ENCODE peak calls at places on chromosomes 3 and 15, in four cellular contexts. U, M, P and X are unnamed samples.

GRCh38 chr3:134892317-134892716 is 97.3 kb downstream of the EPHB1 start:
- DNase-seq in U (no peak), M (no peak), P (no peak), X (no peak)

GRCh38 chr15:25091421-25092158 is 136.8 kb downstream of the SNRPN start:
- DNase-seq in U (no peak), M (no peak), P (no peak), X (no peak)

GRCh38 chr3:55000546-55000945 is 72.7 kb upstream of the LRTM1 start:
- DNase-seq in U (no peak), M (no peak), P (peak; percentile 47), X (peak; percentile 74)

GRCh38 chr15:40747685-40748631 is 7.1 kb downstream of the RMDN3 start:
- DNase-seq in U (peak; percentile 73), M (peak; percentile 62), P (no peak), X (peak; percentile 44)

GRCh38 chr3:194328080-194328571 is 23.0 kb downstream of the CPN2 start:
- DNase-seq in U (peak; percentile 24), M (peak; percentile 71), P (no peak), X (peak; percentile 68)

GRCh38 chr3:119297169-119297568 is 3.0 kb downstream of the ARHGAP31 start:
- DNase-seq in U (no peak), M (no peak), P (no peak), X (no peak)

GRCh38 chr3:128228366-128228910 is 75.2 kb downstream of the EEFSEC start:
- DNase-seq in U (no peak), M (no peak), P (no peak), X (no peak)

GRCh38 chr3:32963871-32964270 is 12.4 kb downstream of the CCR4 start:
- DNase-seq in U (no peak), M (no peak), P (no peak), X (no peak)

GRCh38 chr15:42665827-42666226 is 71.1 kb downstream of the CDAN1 start:
- DNase-seq in U (no peak), M (no peak), P (no peak), X (no peak)

GRCh38 chr3:57170946-57171345 is 5.8 kb upstream of the IL17RD start:
- DNase-seq in U (no peak), M (no peak), P (no peak), X (no peak)

GRCh38 chr3:109532257-109533216 is 195.2 kb upstream of the DPPA4 start:
- DNase-seq in U (peak; percentile 83), M (no peak), P (no peak), X (peak; percentile 87)

GRCh38 chr3:182738583-182739514 is 54.5 kb upstream of the ATP11B start:
- DNase-seq in U (no peak), M (no peak), P (no peak), X (peak; percentile 14)

GRCh38 chr3:190883973-190884832 is 21.7 kb upstream of the GMNC start:
- DNase-seq in U (peak; percentile 60), M (no peak), P (no peak), X (peak; percentile 80)

GRCh38 chr3:46371802-46372340 is 1.1 kb downstream of the CCR5 start:
- DNase-seq in U (no peak), M (no peak), P (no peak), X (no peak)

GRCh38 chr3:73068419-73068818 is 7.0 kb downstream of the EBLN2 start:
- DNase-seq in U (no peak), M (no peak), P (no peak), X (no peak)

GRCh38 chr15:42065478-42065877 is 28.9 kb downstream of the PLA2G4D start:
- DNase-seq in U (no peak), M (no peak), P (no peak), X (no peak)

GRCh38 chr3:163056874-163057497 is 1560.4 kb downstream of the OTOL1 start:
- DNase-seq in U (peak; percentile 40), M (no peak), P (no peak), X (peak; percentile 70)

GRCh38 chr15:82047493-82048446 is 2.0 kb upstream of the MEX3B start:
- DNase-seq in U (no peak), M (no peak), P (no peak), X (no peak)

GRCh38 chr15:69134841-69135240 is 25.6 kb upstream of the GLCE start:
- DNase-seq in U (no peak), M (no peak), P (no peak), X (no peak)

GRCh38 chr15:69133862-69134519 is 26.4 kb upstream of the GLCE start:
- DNase-seq in U (no peak), M (no peak), P (no peak), X (no peak)

GRCh38 chr15:69131362-69132215 is 28.8 kb upstream of the GLCE start:
- DNase-seq in U (peak; percentile 53), M (no peak), P (no peak), X (no peak)

GRCh38 chr15:69132430-69132829 is 28.0 kb upstream of the GLCE start:
- DNase-seq in U (no peak), M (no peak), P (no peak), X (no peak)

GRCh38 chr15:69132935-69133861 is 27.2 kb upstream of the GLCE start:
- DNase-seq in U (no peak), M (no peak), P (no peak), X (peak; percentile 84)
- TF ChIP-seq CTCF in U (no peak), M (no peak), P (no peak), X (no peak)

DNA sequence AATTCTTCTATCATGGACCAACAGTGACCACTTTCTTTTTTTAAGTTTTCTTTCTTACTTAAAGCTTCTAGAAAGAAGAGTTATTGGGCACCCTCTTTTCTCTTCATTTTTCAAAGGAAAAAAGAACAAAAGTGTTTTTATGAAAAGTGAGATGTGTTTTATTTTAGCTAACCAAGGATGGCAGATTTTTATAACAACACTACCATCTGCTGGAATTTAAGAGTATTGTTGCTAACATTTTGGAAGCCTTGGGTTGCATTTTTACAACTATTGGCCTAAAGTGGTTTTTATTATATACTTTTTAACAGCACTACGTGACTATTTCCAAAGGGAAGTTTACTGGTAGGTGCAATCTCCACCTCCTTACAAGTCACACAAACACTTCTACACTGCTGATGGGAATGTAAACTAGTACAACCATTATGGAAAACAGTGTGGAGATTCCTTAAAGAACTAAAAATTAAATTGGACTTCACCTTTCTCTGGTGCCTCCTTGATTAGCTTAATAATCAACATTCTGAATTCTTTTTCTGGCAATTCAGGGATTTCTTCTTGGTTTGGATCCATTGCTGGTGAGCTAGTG is 237.7 kb upstream of the AGTR1 start:
- DNase-seq in U (no peak), M (no peak), P (no peak), X (no peak)
- TF ChIP-seq CTCF in U (no peak), M (peak; percentile 37), P (peak; percentile 21), X (peak; percentile 25)

DNA sequence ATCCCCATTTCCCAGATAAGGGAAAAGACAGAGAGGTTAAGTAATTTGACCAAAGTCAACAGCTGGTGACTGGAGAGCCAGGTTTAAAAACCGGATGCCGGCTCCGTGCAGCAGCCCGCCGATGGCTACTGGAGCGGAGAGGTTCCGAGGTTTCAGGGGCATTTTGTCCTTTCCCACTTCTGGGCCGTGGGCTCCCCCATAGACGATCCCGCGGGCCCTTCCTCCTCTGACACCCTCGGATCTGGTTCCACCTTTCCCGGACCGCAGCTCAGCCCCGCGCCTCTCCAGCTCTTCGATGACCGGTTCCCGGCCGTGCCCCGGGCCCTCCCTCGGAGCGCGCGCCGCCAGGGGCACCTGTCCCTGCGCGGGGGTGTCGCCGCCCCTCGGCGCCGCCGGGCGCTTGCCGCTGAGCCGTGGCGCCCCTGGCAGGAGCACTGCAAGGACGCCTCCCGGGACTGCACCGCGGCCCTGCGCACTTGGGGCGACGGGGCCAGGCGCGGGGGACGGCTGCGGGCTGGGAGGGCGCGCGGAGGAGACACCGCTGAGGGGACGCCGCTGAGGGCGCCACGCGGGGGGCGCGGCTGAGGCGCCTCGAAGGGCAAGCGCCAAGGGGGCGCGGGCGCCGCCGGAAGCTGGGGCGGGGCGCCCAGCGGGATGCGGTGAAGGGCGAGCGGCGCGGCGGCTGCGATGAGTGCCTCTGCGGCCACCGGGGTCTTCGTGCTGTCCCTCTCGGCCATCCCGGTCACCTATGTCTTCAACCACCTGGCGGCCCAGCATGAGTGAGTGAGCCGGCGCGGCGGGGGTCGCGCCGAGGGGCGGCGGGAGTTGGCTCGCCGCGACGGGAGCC is at the start of gene TM6SF1:
- DNase-seq in U (peak; percentile 2), M (peak; percentile 83), P (no peak), X (no peak)
- TF ChIP-seq CTCF in U (no peak), M (no peak), P (no peak), X (no peak)

DNA sequence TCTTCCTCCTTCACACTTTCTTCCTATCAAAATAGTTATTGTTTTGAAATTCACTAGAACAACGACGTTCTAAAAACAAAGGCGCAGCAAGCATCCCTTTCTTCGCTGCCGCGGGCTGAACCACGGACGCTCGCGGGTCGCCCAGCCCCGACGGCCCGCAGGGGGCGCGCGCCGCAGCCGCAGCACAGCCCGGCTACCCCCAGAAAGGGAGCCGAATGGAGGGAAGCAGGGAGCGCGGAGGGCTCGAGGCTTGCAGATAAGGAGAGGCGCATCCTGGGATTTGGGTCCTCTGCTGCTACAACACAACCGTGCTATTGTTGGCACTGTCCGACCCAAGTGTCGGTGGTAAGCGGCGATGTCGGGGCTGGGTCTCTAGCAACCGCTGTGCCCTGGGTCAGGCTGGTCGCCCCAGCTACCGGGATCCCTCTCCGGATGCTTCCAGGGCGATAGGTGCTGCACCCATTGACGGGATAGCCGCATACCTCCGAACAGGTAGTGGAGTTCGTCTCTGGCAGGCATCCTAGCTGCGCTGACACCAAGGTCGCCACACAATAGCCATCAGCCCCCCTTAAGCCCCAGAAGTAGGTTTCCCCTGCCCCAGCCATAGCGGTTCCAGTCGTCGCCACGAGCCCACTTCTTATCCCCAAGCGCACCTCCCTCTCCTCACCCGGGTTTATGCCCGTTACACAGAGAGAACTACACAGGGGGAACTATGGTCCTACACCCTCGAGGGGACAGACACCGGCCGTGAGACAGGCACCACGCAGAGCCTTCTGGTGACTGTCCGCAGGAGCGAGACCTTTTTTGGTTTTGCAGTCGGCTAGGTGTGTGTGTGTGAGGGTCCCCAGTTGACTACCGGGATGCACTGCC is 6.0 kb downstream of the ONECUT1 start:
- DNase-seq in U (no peak), M (no peak), P (no peak), X (no peak)
- TF ChIP-seq CTCF in U (no peak), M (peak; percentile 45), P (peak; percentile 2), X (no peak)

DNA sequence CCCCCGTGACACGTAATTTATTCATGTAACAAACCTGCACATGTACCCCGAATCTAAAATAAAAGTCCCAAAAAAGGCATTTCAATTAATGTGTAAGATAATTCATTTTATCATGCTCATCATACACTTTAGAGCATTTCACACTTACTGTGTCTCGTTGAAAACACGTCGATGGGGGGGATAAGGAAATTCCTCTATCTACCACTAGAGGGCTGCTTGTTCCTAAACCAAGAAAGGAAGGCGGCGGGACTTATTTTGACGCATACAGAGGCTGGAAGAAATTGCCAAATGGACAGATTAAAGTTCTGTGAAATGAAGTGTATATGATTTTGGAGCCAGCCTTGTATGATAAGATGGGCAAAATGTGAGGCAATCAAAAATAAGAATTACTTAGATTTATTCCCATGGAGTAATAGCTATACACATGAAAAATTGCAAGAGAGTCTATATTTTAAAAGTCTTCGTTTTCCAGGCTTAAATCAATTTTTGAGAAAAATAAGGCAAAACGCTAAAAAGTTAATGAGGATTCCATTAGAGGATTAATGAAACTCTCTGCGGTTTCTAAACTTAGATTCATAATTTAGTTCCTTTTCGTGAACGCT is 346.8 kb downstream of the CNTN3 start:
- DNase-seq in U (peak; percentile 38), M (no peak), P (no peak), X (peak; percentile 51)
- TF ChIP-seq CTCF in U (peak; percentile 42), M (peak; percentile 60), P (peak; percentile 87), X (peak; percentile 57)

GRCh38 chr15:67520976-67521769 is at the start of gene C15orf61:
- DNase-seq in U (peak; percentile 84), M (peak; percentile 92), P (no peak), X (peak; percentile 90)
- TF ChIP-seq CTCF in U (no peak), M (no peak), P (no peak), X (no peak)

GRCh38 chr3:148991219-148992026 is at the start of gene GYG1:
- DNase-seq in U (peak; percentile 78), M (peak; percentile 94), P (peak; percentile 37), X (peak; percentile 80)
- TF ChIP-seq CTCF in U (no peak), M (peak; percentile 33), P (peak; percentile 41), X (no peak)